ENCODE peak calls at places on chromosomes 13 and 19, in five cellular contexts. N is A549, E is GM20000, Z is AG09319, R is D721Med. J is an unnamed sample.
A peak's percentile ranks its signal among the peaks of the same experiment; 100 is the strongest.

GRCh38 chr19:42091300-42092266 is 15.6 kb downstream of the ZNF574 start:
- DNase-seq in E (no peak), R (no peak), N (peak; percentile 66), Z (no peak), J (no peak)

GRCh38 chr19:53612762-53613526 is 18.9 kb upstream of the DPRX start:
- DNase-seq in N (no peak), E (no peak), R (no peak), Z (no peak), J (no peak)

GRCh38 chr13:46101488-46102289 is 3.1 kb downstream of the CPB2 start:
- DNase-seq in R (no peak), E (no peak), Z (no peak), N (no peak), J (no peak)

GRCh38 chr13:84192125-84192524 is 309.9 kb upstream of the SLITRK1 start:
- DNase-seq in N (no peak), Z (peak; percentile 16), E (no peak), R (no peak), J (no peak)

GRCh38 chr19:6073858-6074708 is 36.2 kb downstream of the RFX2 start:
- DNase-seq in Z (no peak), R (no peak), N (no peak), E (no peak), J (no peak)

GRCh38 chr13:95714142-95714832 is 37.3 kb downstream of the DNAJC3 start:
- DNase-seq in N (peak; percentile 65), Z (peak; percentile 49), R (no peak), E (no peak), J (no peak)

GRCh38 chr19:4186087-4186993 is 3.9 kb downstream of the ANKRD24 start:
- DNase-seq in Z (peak; percentile 20), N (peak; percentile 77), E (peak; percentile 87), R (peak; percentile 79), J (peak; percentile 80)

GRCh38 chr13:27997904-27998522 is 9.5 kb upstream of the URAD start:
- DNase-seq in N (peak; percentile 59), E (peak; percentile 34), R (no peak), Z (no peak), J (no peak)

GRCh38 chr19:2612619-2613249 is 89.8 kb downstream of the GNG7 start:
- DNase-seq in N (no peak), E (no peak), Z (no peak), R (no peak), J (no peak)

GRCh38 chr13:35225159-35225558 is 251.3 kb downstream of the MAB21L1 start:
- DNase-seq in N (no peak), R (no peak), Z (no peak), E (no peak), J (no peak)

GRCh38 chr13:92573467-92574057 is 653.0 kb upstream of the GPC6 start:
- DNase-seq in R (no peak), E (peak; percentile 10), N (peak; percentile 12), Z (no peak), J (no peak)
- TF ChIP-seq CTCF in R (peak; percentile 35), E (no peak), N (no peak), Z (no peak), J (no peak)

GRCh38 chr19:10988921-10989320 is 28.1 kb downstream of the SMARCA4 start:
- DNase-seq in R (no peak), Z (no peak), N (no peak), E (no peak), J (no peak)

GRCh38 chr19:10986301-10987127 is 25.7 kb downstream of the SMARCA4 start:
- DNase-seq in R (no peak), Z (no peak), E (no peak), N (no peak), J (no peak)

GRCh38 chr19:10991076-10991475 is 30.2 kb downstream of the SMARCA4 start:
- DNase-seq in N (no peak), E (no peak), R (no peak), Z (no peak), J (no peak)

GRCh38 chr19:10987621-10988297 is 26.9 kb downstream of the SMARCA4 start:
- DNase-seq in E (no peak), N (no peak), Z (no peak), R (no peak), J (no peak)

DNA sequence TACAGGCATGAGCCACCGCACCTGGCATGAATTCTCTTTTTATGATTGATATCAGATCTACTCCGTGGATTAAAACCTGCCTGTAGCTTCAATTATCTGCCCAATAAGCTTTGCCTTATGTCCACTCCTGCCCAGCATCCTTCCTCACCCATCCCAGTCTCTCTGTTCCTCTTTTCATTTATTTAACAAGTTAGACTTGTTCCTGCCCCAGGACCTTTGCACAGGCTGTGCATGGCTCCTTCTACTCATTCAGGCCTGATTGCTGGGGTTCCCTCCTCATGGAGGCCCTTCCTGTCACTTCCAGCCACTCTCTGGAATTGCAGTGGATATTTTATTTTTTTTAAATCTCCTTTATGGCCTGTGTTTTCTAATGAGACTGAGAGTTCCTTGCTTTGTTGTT is 27.6 kb downstream of the SMARCA4 start:
- DNase-seq in Z (no peak), E (no peak), N (no peak), R (no peak), J (no peak)
- TF ChIP-seq CTCF in Z (no peak), E (no peak), N (no peak), R (no peak), J (no peak)

GRCh38 chr19:50548191-50549058 is 19.8 kb downstream of the LRRC4B start:
- DNase-seq in E (no peak), R (no peak), Z (no peak), N (no peak), J (no peak)

GRCh38 chr19:50546527-50547221 is 21.6 kb downstream of the LRRC4B start:
- DNase-seq in E (no peak), Z (no peak), R (no peak), N (no peak), J (no peak)

GRCh38 chr19:50549059-50549926 is 18.9 kb downstream of the LRRC4B start:
- DNase-seq in E (no peak), N (no peak), R (no peak), Z (no peak), J (no peak)

GRCh38 chr19:50549927-50550593 is 18.2 kb downstream of the LRRC4B start:
- DNase-seq in E (no peak), R (no peak), Z (no peak), N (no peak), J (no peak)

GRCh38 chr19:50547385-50548190 is 20.6 kb downstream of the LRRC4B start:
- DNase-seq in N (no peak), Z (no peak), E (no peak), R (no peak), J (no peak)
- TF ChIP-seq CTCF in N (no peak), Z (no peak), E (no peak), R (peak; percentile 8), J (no peak)

DNA sequence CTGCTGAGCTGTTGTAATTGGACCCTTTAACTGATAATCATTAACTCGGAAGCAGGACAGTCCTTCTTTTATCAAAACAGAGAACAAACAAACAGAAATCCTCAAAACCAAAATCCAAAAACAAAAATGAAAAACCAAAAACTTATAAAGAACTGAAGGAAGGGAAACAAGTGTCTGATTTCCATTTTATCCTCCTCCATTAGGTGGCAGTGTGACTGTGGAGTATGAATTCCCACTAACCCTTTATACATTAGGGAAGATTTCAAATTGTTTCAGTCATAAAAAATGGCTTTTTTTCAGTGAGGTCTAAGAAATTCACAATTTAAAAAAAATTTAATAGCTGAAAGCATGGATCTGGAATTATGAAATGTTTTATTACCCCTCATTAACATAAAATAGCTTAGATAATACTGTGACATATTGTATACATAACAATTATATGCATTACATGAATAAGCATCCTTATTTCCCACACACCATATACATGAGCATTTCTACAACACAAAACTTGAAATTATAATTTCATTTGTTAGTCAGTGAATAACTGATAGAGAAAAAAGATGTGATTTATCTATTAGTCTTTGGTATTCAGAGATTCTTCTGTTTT is 1074.3 kb upstream of the PCDH9 start:
- DNase-seq in Z (no peak), R (no peak), E (peak; percentile 7), N (peak; percentile 44), J (no peak)
- TF ChIP-seq CTCF in Z (peak; percentile 8), R (peak; percentile 85), E (peak; percentile 13), N (peak; percentile 57), J (no peak)

DNA sequence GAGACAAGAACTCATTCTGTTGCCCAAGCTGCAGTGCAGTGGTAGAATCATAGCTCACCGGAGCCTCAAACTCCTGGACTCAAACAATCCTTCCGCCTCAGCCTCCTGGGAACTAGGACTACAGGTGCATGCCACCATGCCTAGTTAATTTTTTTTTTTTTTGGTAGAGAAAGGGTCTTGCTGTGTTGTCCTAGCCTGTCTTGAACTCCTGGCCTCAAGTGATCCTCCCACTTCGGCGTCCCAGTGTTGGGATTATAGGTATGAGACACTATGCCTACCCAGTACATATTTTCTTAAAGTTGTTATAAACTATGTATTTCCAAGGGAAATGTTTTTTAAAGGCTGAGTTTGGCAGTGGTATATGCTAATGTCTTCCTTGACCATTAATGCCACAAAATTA is 412.6 kb downstream of the KLF12 start:
- DNase-seq in N (no peak), E (no peak), R (no peak), Z (no peak), J (no peak)
- TF ChIP-seq CTCF in N (no peak), E (no peak), R (no peak), Z (no peak), J (no peak)

GRCh38 chr13:110312669-110313031 is 5.6 kb downstream of the COL4A2 start:
- DNase-seq in Z (no peak), R (no peak), E (no peak), N (peak; percentile 27), J (no peak)
- TF ChIP-seq CTCF in Z (peak; percentile 7), R (no peak), E (no peak), N (no peak), J (no peak)

GRCh38 chr19:38496603-38497487 is 63.4 kb downstream of the RYR1 start:
- DNase-seq in Z (no peak), N (no peak), E (no peak), R (no peak), J (no peak)

GRCh38 chr19:38492147-38492813 is 58.8 kb downstream of the RYR1 start:
- DNase-seq in E (no peak), Z (no peak), N (no peak), R (no peak), J (no peak)

GRCh38 chr19:38496116-38496515 is 62.6 kb downstream of the RYR1 start:
- DNase-seq in N (no peak), R (no peak), E (no peak), Z (no peak), J (no peak)

GRCh38 chr19:38490861-38491260 is 57.4 kb downstream of the RYR1 start:
- DNase-seq in Z (no peak), E (no peak), N (no peak), R (no peak), J (no peak)

GRCh38 chr19:38494379-38494778 is 60.9 kb downstream of the RYR1 start:
- DNase-seq in Z (no peak), N (no peak), R (no peak), E (no peak), J (no peak)
- TF ChIP-seq CTCF in Z (no peak), N (no peak), R (no peak), E (no peak), J (no peak)

J was measured in lung.